ENCODE peak calls at places on chromosome 19, in ten cellular contexts. One of them, this sample, is unnamed.

GRCh38 chr19:31054430-31054829 is 294.8 kb downstream of the TSHZ3 start:
- DNase-seq in H9: peak
- DNase-seq in ELF-1: peak
- DNase-seq in NCI-H510A treated with DMSO at 0.1 percent for 48 hours: no peak
- DNase-seq in fibroblast of mammary gland: peak
- DNase-seq in HCT116: no peak
- DNase-seq in T1000: no peak
- DNase-seq in mucosa of gallbladder: no peak
- DNase-seq in stimulated activated CD4-positive, alpha-beta T cell treated with anti-CD3 and anti-CD28 coated beads, Interleukin-15, amount 100 ng/mL, for 1 hour: peak
- DNase-seq in NCI-H524: no peak
- DNase-seq in this sample: no peak

GRCh38 chr19:45667620-45668341 is at the start of gene GIPR:
- DNase-seq in H9: peak
- DNase-seq in fibroblast of mammary gland: peak
- DNase-seq in NCI-H510A treated with DMSO at 0.1 percent for 48 hours: peak
- DNase-seq in mucosa of gallbladder: peak
- DNase-seq in NCI-H524: peak
- DNase-seq in ELF-1: peak
- DNase-seq in HCT116: peak
- DNase-seq in stimulated activated CD4-positive, alpha-beta T cell treated with anti-CD3 and anti-CD28 coated beads, Interleukin-15, amount 100 ng/mL, for 1 hour: peak
- DNase-seq in T1000: peak
- DNase-seq in this sample: no peak

GRCh38 chr19:35340431-35340830 is 7.3 kb upstream of the FFAR1 start:
- DNase-seq in HCT116: no peak
- DNase-seq in mucosa of gallbladder: no peak
- DNase-seq in NCI-H510A treated with DMSO at 0.1 percent for 48 hours: no peak
- DNase-seq in fibroblast of mammary gland: no peak
- DNase-seq in stimulated activated CD4-positive, alpha-beta T cell treated with anti-CD3 and anti-CD28 coated beads, Interleukin-15, amount 100 ng/mL, for 1 hour: no peak
- DNase-seq in NCI-H524: no peak
- DNase-seq in ELF-1: no peak
- DNase-seq in T1000: no peak
- DNase-seq in H9: no peak
- DNase-seq in this sample: peak

GRCh38 chr19:8924283-8924682 is 85.9 kb downstream of the MUC16 start:
- DNase-seq in NCI-H510A treated with DMSO at 0.1 percent for 48 hours: no peak
- DNase-seq in T1000: no peak
- DNase-seq in fibroblast of mammary gland: no peak
- DNase-seq in mucosa of gallbladder: no peak
- DNase-seq in NCI-H524: no peak
- DNase-seq in ELF-1: no peak
- DNase-seq in H9: no peak
- DNase-seq in HCT116: no peak
- DNase-seq in stimulated activated CD4-positive, alpha-beta T cell treated with anti-CD3 and anti-CD28 coated beads, Interleukin-15, amount 100 ng/mL, for 1 hour: no peak
- DNase-seq in this sample: no peak

GRCh38 chr19:42074513-42075363 is 1.2 kb upstream of the ZNF574 start:
- DNase-seq in fibroblast of mammary gland: peak
- DNase-seq in NCI-H510A treated with DMSO at 0.1 percent for 48 hours: no peak
- DNase-seq in mucosa of gallbladder: no peak
- DNase-seq in NCI-H524: peak
- DNase-seq in ELF-1: peak
- DNase-seq in stimulated activated CD4-positive, alpha-beta T cell treated with anti-CD3 and anti-CD28 coated beads, Interleukin-15, amount 100 ng/mL, for 1 hour: no peak
- DNase-seq in H9: no peak
- DNase-seq in HCT116: no peak
- DNase-seq in T1000: no peak
- DNase-seq in this sample: no peak

GRCh38 chr19:49676136-49676689 is 858 bp upstream of the PRMT1 start:
- DNase-seq in stimulated activated CD4-positive, alpha-beta T cell treated with anti-CD3 and anti-CD28 coated beads, Interleukin-15, amount 100 ng/mL, for 1 hour: no peak
- DNase-seq in HCT116: peak
- DNase-seq in fibroblast of mammary gland: peak
- DNase-seq in ELF-1: peak
- DNase-seq in T1000: no peak
- DNase-seq in H9: peak
- DNase-seq in NCI-H524: peak
- DNase-seq in mucosa of gallbladder: peak
- DNase-seq in NCI-H510A treated with DMSO at 0.1 percent for 48 hours: peak
- DNase-seq in this sample: peak

GRCh38 chr19:8017808-8018207 is 12.4 kb upstream of the ELAVL1 start:
- DNase-seq in NCI-H510A treated with DMSO at 0.1 percent for 48 hours: peak
- DNase-seq in T1000: no peak
- DNase-seq in H9: no peak
- DNase-seq in HCT116: no peak
- DNase-seq in NCI-H524: peak
- DNase-seq in ELF-1: peak
- DNase-seq in fibroblast of mammary gland: no peak
- DNase-seq in mucosa of gallbladder: no peak
- DNase-seq in stimulated activated CD4-positive, alpha-beta T cell treated with anti-CD3 and anti-CD28 coated beads, Interleukin-15, amount 100 ng/mL, for 1 hour: no peak
- DNase-seq in this sample: no peak

GRCh38 chr19:16860118-16860517 is 28.7 kb upstream of the F2RL3 start:
- DNase-seq in stimulated activated CD4-positive, alpha-beta T cell treated with anti-CD3 and anti-CD28 coated beads, Interleukin-15, amount 100 ng/mL, for 1 hour: no peak
- DNase-seq in T1000: no peak
- DNase-seq in H9: no peak
- DNase-seq in ELF-1: no peak
- DNase-seq in NCI-H510A treated with DMSO at 0.1 percent for 48 hours: no peak
- DNase-seq in mucosa of gallbladder: no peak
- DNase-seq in NCI-H524: no peak
- DNase-seq in HCT116: no peak
- DNase-seq in fibroblast of mammary gland: no peak
- DNase-seq in this sample: no peak

GRCh38 chr19:13849991-13850909 is 26.7 kb upstream of the NANOS3 start:
- DNase-seq in T1000: peak
- DNase-seq in mucosa of gallbladder: peak
- DNase-seq in ELF-1: peak
- DNase-seq in NCI-H524: peak
- DNase-seq in NCI-H510A treated with DMSO at 0.1 percent for 48 hours: peak
- DNase-seq in HCT116: no peak
- DNase-seq in fibroblast of mammary gland: peak
- DNase-seq in H9: peak
- DNase-seq in stimulated activated CD4-positive, alpha-beta T cell treated with anti-CD3 and anti-CD28 coated beads, Interleukin-15, amount 100 ng/mL, for 1 hour: peak
- DNase-seq in this sample: peak

GRCh38 chr19:9797871-9798270 is 21.0 kb downstream of the FBXL12 start:
- DNase-seq in mucosa of gallbladder: no peak
- DNase-seq in ELF-1: no peak
- DNase-seq in H9: no peak
- DNase-seq in stimulated activated CD4-positive, alpha-beta T cell treated with anti-CD3 and anti-CD28 coated beads, Interleukin-15, amount 100 ng/mL, for 1 hour: no peak
- DNase-seq in T1000: no peak
- DNase-seq in fibroblast of mammary gland: no peak
- DNase-seq in HCT116: no peak
- DNase-seq in NCI-H524: no peak
- DNase-seq in NCI-H510A treated with DMSO at 0.1 percent for 48 hours: no peak
- DNase-seq in this sample: no peak

GRCh38 chr19:15107056-15108010 is at the start of gene SYDE1:
- DNase-seq in T1000: peak
- DNase-seq in HCT116: no peak
- DNase-seq in stimulated activated CD4-positive, alpha-beta T cell treated with anti-CD3 and anti-CD28 coated beads, Interleukin-15, amount 100 ng/mL, for 1 hour: no peak
- DNase-seq in ELF-1: peak
- DNase-seq in H9: peak
- DNase-seq in mucosa of gallbladder: peak
- DNase-seq in NCI-H524: peak
- DNase-seq in fibroblast of mammary gland: peak
- DNase-seq in NCI-H510A treated with DMSO at 0.1 percent for 48 hours: no peak
- DNase-seq in this sample: peak

GRCh38 chr19:17575871-17576757 is 20.7 kb downstream of the COLGALT1 start:
- DNase-seq in NCI-H524: no peak
- DNase-seq in T1000: no peak
- DNase-seq in mucosa of gallbladder: no peak
- DNase-seq in H9: no peak
- DNase-seq in HCT116: no peak
- DNase-seq in NCI-H510A treated with DMSO at 0.1 percent for 48 hours: no peak
- DNase-seq in stimulated activated CD4-positive, alpha-beta T cell treated with anti-CD3 and anti-CD28 coated beads, Interleukin-15, amount 100 ng/mL, for 1 hour: no peak
- DNase-seq in ELF-1: no peak
- DNase-seq in fibroblast of mammary gland: no peak
- DNase-seq in this sample: no peak

This sample was measured in aorta.